ENCODE peak calls at places on chromosomes 6 and 20, in seven cellular contexts. Q, B, Y, H, C, K and W are unnamed samples.

GRCh38 chr6:119676971-119677370 is 327.4 kb upstream of the MAN1A1 start:
- DNase-seq in B (no peak), K (no peak), Q (no peak), Y (peak; percentile 4), C (no peak), H (no peak), W (peak; percentile 75)

GRCh38 chr6:2858678-2859324 is 17.1 kb upstream of the SERPINB1 start:
- DNase-seq in H (no peak), Y (no peak), C (no peak), K (no peak), Q (no peak), B (no peak), W (peak; percentile 49)

GRCh38 chr20:62694868-62695267 is 13.8 kb upstream of the NTSR1 start:
- DNase-seq in K (no peak), B (no peak), Y (no peak), C (no peak), H (no peak), Q (no peak), W (no peak)

GRCh38 chr20:59044796-59045195 is 2.2 kb upstream of the PRELID3B start:
- DNase-seq in B (no peak), H (no peak), C (no peak), K (no peak), Q (no peak), Y (no peak), W (no peak)

GRCh38 chr6:7341271-7341670 is 28.3 kb upstream of the SSR1 start:
- DNase-seq in H (no peak), Q (no peak), K (no peak), C (no peak), Y (no peak), B (peak; percentile 86), W (no peak)

GRCh38 chr6:14985366-14985765 is 260.5 kb upstream of the JARID2 start:
- DNase-seq in B (no peak), H (no peak), K (no peak), C (no peak), Q (no peak), Y (no peak), W (no peak)

GRCh38 chr20:53360815-53361214 is 232.8 kb downstream of the ZNF217 start:
- DNase-seq in H (no peak), B (no peak), Q (no peak), K (no peak), Y (no peak), C (peak; percentile 40), W (no peak)

GRCh38 chr20:20012517-20012916 is 4.6 kb upstream of the NAA20 start:
- DNase-seq in Y (no peak), C (no peak), B (no peak), K (no peak), H (no peak), Q (no peak), W (no peak)

GRCh38 chr6:142752348-142752747 is 192.6 kb downstream of the HIVEP2 start:
- DNase-seq in B (no peak), C (no peak), Y (peak; percentile 11), Q (no peak), H (no peak), K (no peak), W (no peak)

GRCh38 chr20:36093025-36093803 is 61.3 kb upstream of the EPB41L1 start:
- DNase-seq in Q (no peak), B (no peak), Y (no peak), C (no peak), K (no peak), H (no peak), W (peak; percentile 55)

GRCh38 chr6:82072771-82073170 is 174.8 kb downstream of the IBTK start:
- DNase-seq in Q (no peak), Y (peak; percentile 79), H (no peak), B (no peak), C (no peak), K (no peak), W (peak; percentile 41)

GRCh38 chr6:45652393-45652792 is 274.7 kb upstream of the SUPT3H start:
- DNase-seq in C (no peak), Q (no peak), K (no peak), B (no peak), H (no peak), Y (no peak), W (no peak)

GRCh38 chr6:61842005-61842404 is 444.0 kb downstream of the KHDRBS2 start:
- DNase-seq in B (no peak), C (no peak), Y (no peak), Q (no peak), K (no peak), H (no peak), W (no peak)

GRCh38 chr6:27854421-27854820 is 57.8 kb downstream of the OR2B2 start:
- DNase-seq in Y (no peak), H (no peak), K (no peak), C (no peak), B (no peak), Q (no peak), W (no peak)

GRCh38 chr6:54307412-54308036 is 717 bp upstream of the TINAG start:
- DNase-seq in H (no peak), K (no peak), B (no peak), C (no peak), Q (no peak), Y (no peak), W (no peak)

GRCh38 chr6:34979218-34979617 is 90.2 kb downstream of the ANKS1A start:
- DNase-seq in C (no peak), H (no peak), B (no peak), K (no peak), Y (no peak), Q (no peak), W (no peak)

GRCh38 chr20:18507218-18508191 is at the start of gene SEC23B:
- DNase-seq in B (peak; percentile 99), C (peak; percentile 93), Y (peak; percentile 97), K (peak; percentile 94), H (peak; percentile 99), Q (peak; percentile 99), W (peak; percentile 98)

GRCh38 chr6:16276991-16277981 is 38.9 kb downstream of the GMPR start:
- DNase-seq in Q (peak; percentile 87), C (peak; percentile 51), K (peak; percentile 59), Y (peak; percentile 93), H (peak; percentile 97), B (peak; percentile 77), W (peak; percentile 93)

GRCh38 chr6:42239333-42239732 is 21.7 kb upstream of the MRPS10 start:
- DNase-seq in H (peak; percentile 57), K (no peak), B (no peak), Q (no peak), Y (no peak), C (no peak), W (no peak)

DNA sequence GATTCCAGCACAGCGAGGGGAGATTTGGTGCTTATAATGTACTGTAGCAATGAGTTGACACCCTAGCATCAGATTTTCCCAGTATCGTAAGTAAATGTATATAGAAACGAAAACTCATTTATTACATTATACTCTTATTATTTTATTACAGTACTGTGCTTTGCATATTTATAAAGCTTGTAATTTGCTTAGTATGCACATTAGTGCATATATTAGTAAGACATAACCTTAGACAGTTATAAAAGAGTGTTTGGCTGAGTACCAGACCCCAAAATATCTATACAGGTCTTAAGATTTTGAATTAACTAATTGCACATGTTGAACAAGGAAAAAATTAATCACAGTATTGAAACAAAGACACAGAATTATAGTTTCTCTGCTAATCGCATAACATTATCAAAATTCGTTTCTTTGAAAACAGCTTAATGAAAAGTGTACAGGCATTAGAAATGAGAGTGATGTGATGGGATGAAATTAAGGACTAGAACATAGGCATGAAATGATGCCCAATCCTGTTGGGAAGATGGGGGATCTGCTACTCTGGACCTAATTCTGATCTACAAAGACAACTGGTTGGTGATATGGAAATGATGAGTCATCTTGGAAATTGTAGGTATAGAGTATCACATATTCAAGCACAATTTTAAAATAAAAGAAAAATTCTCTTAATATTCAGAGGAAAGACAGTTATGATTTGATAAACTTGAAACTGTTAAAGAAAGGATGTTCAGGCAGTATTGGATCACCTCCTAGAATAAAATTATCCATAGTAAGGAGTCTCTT is 42.8 kb downstream of the STXBP5 start:
- DNase-seq in Q (no peak), H (no peak), C (no peak), B (no peak), K (no peak), Y (peak; percentile 7), W (no peak)
- H2BK120ac ChIP-seq in Q (no peak overlapping the region), H (no peak overlapping the region), C (no peak overlapping the region), B (no peak overlapping the region), K (no peak overlapping the region), Y (no peak overlapping the region), W (no peak overlapping the region)

GRCh38 chr6:166145751-166146150 is 21.9 kb downstream of the TBXT start:
- DNase-seq in Y (no peak), K (no peak), C (no peak), H (no peak), B (no peak), Q (no peak), W (peak; percentile 55)

DNA sequence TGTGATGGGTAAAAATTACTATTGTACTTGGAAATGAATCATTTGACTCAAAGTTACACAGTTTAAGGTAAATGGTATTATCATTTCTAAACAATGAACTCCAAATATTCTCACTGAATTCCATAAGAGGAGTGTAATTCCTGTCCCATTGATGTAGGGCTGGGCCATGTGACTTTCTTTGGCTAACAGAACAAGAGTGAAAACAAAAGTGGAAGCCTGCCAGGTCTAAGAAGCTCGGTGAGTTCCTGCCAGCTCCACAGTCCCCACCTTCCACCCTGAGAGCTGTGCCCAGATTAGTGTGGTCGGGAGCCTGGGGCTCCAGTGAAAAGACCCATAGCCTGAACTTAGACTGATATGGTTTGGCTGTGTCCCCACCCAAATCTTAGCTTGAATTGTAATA is 24.6 kb downstream of the TBXT start:
- DNase-seq in Q (no peak), H (no peak), Y (no peak), B (no peak), C (no peak), K (no peak), W (no peak)
- H2AK5ac ChIP-seq in Q (no peak overlapping the region), H (no peak overlapping the region), Y (no peak overlapping the region), B (no peak overlapping the region), C (no peak overlapping the region), K (no peak overlapping the region), W (no peak overlapping the region)

GRCh38 chr6:108661430-108661829 is 100.7 kb downstream of the FOXO3 start:
- DNase-seq in H (no peak), Y (peak; percentile 82), K (no peak), B (no peak), C (no peak), Q (no peak), W (peak; percentile 28)
- H3K4ac ChIP-seq in H (no peak overlapping the region), Y (no peak overlapping the region), K (no peak overlapping the region), B (no peak overlapping the region), C (no peak overlapping the region), Q (no peak overlapping the region), W (no peak overlapping the region)

GRCh38 chr6:72316675-72317380 is 305.0 kb upstream of the KCNQ5 start:
- DNase-seq in B (no peak), Y (no peak), K (no peak), Q (no peak), H (no peak), C (no peak), W (no peak)
- H2BK120ac ChIP-seq in B (no peak overlapping the region), Y (no peak overlapping the region), K (no peak overlapping the region), Q (no peak overlapping the region), H (no peak overlapping the region), C (no peak overlapping the region), W (no peak overlapping the region)